ENCODE peak calls at places on chromosomes 3 and 15, in four cellular contexts. One of them, this sample, is unnamed.

GRCh38 chr3:153291052-153291689 is 129.1 kb downstream of the RAP2B start:
- DNase-seq in stomach: no peak
- DNase-seq in NCI-H1417: no peak
- DNase-seq in stimulated activated CD4-positive, alpha-beta T cell treated with anti-CD3 and anti-CD28 coated beads, Interleukin-12 subunit alpha, Interleukin-12 subunit beta, amount 100 ng/mL, for 48 hours: no peak
- DNase-seq in this sample: no peak

GRCh38 chr3:132880986-132881385 is 157.2 kb upstream of the TMEM108 start:
- DNase-seq in stomach: no peak
- DNase-seq in NCI-H1417: no peak
- DNase-seq in stimulated activated CD4-positive, alpha-beta T cell treated with anti-CD3 and anti-CD28 coated beads, Interleukin-12 subunit alpha, Interleukin-12 subunit beta, amount 100 ng/mL, for 48 hours: no peak
- DNase-seq in this sample: no peak

GRCh38 chr15:47812436-47813109 is 95.3 kb downstream of the SEMA6D start:
- DNase-seq in NCI-H1417: peak; percentile 28
- DNase-seq in stomach: no peak
- DNase-seq in stimulated activated CD4-positive, alpha-beta T cell treated with anti-CD3 and anti-CD28 coated beads, Interleukin-12 subunit alpha, Interleukin-12 subunit beta, amount 100 ng/mL, for 48 hours: no peak
- DNase-seq in this sample: no peak

GRCh38 chr15:39794970-39795369 is 12.3 kb upstream of the FSIP1 start:
- DNase-seq in stimulated activated CD4-positive, alpha-beta T cell treated with anti-CD3 and anti-CD28 coated beads, Interleukin-12 subunit alpha, Interleukin-12 subunit beta, amount 100 ng/mL, for 48 hours: no peak
- DNase-seq in NCI-H1417: no peak
- DNase-seq in stomach: no peak
- DNase-seq in this sample: no peak

GRCh38 chr15:64048766-64049165 is 2.5 kb upstream of the DAPK2 start:
- DNase-seq in stimulated activated CD4-positive, alpha-beta T cell treated with anti-CD3 and anti-CD28 coated beads, Interleukin-12 subunit alpha, Interleukin-12 subunit beta, amount 100 ng/mL, for 48 hours: no peak
- DNase-seq in stomach: no peak
- DNase-seq in NCI-H1417: no peak
- DNase-seq in this sample: no peak

GRCh38 chr3:155647988-155648591 is 96.8 kb downstream of the PLCH1 start:
- DNase-seq in NCI-H1417: no peak
- DNase-seq in stomach: no peak
- DNase-seq in stimulated activated CD4-positive, alpha-beta T cell treated with anti-CD3 and anti-CD28 coated beads, Interleukin-12 subunit alpha, Interleukin-12 subunit beta, amount 100 ng/mL, for 48 hours: no peak
- DNase-seq in this sample: no peak

GRCh38 chr3:195803309-195803908 is 8.3 kb downstream of the MUC4 start:
- DNase-seq in NCI-H1417: peak; percentile 59
- DNase-seq in stomach: no peak
- DNase-seq in stimulated activated CD4-positive, alpha-beta T cell treated with anti-CD3 and anti-CD28 coated beads, Interleukin-12 subunit alpha, Interleukin-12 subunit beta, amount 100 ng/mL, for 48 hours: no peak
- DNase-seq in this sample: no peak

GRCh38 chr3:16055606-16056209 is 118.8 kb upstream of the GALNT15 start:
- DNase-seq in stomach: no peak
- DNase-seq in stimulated activated CD4-positive, alpha-beta T cell treated with anti-CD3 and anti-CD28 coated beads, Interleukin-12 subunit alpha, Interleukin-12 subunit beta, amount 100 ng/mL, for 48 hours: no peak
- DNase-seq in NCI-H1417: no peak
- DNase-seq in this sample: no peak

This sample was measured in NCI-H526 treated with DMSO at 0.1 percent for 48 hours.